ENCODE peak calls at places on chromosomes 16 and 17, in eight cellular contexts. O, V, R, G, J, Y, C and Q are unnamed samples.

GRCh38 chr17:7445011-7445927 is at the start of gene CHRNB1:
- DNase-seq in O (no peak), V (no peak), R (peak), G (peak), J (peak), Y (peak), C (peak), Q (peak)

GRCh38 chr17:43530303-43531081 is 15.6 kb downstream of the ETV4 start:
- DNase-seq in O (peak), V (no peak), R (peak), G (no peak), J (peak), Y (peak), C (peak), Q (no peak)

GRCh38 chr16:27436921-27437650 is 35.1 kb downstream of the IL21R start:
- DNase-seq in O (no peak), V (no peak), R (no peak), G (no peak), J (peak), Y (no peak), C (no peak), Q (no peak)

GRCh38 chr16:48014349-48015135 is 141.3 kb downstream of the ABCC12 start:
- DNase-seq in O (peak), V (no peak), R (no peak), G (peak), J (no peak), Y (peak), C (no peak), Q (no peak)

GRCh38 chr17:12853921-12854320 is 64.6 kb downstream of the ARHGAP44 start:
- DNase-seq in O (no peak), V (no peak), R (no peak), G (no peak), J (no peak), Y (no peak), C (no peak), Q (no peak)

GRCh38 chr16:4315185-4316102 is at the start of gene GLIS2:
- DNase-seq in O (no peak), V (no peak), R (no peak), G (peak), J (peak), Y (peak), C (peak), Q (peak)

GRCh38 chr17:50283714-50284432 is 9.6 kb downstream of the TMEM92 start:
- DNase-seq in O (no peak), V (no peak), R (no peak), G (no peak), J (no peak), Y (no peak), C (no peak), Q (no peak)

GRCh38 chr17:7717756-7718350 is 309 bp downstream of the DNAH2 start:
- DNase-seq in O (no peak), V (no peak), R (no peak), G (peak), J (no peak), Y (no peak), C (peak), Q (no peak)

GRCh38 chr16:28494141-28494851 is at the start of gene APOBR:
- DNase-seq in O (no peak), V (peak), R (peak), G (no peak), J (peak), Y (no peak), C (peak), Q (peak)

GRCh38 chr16:85722066-85722465 is 28.8 kb downstream of the C16orf74 start:
- DNase-seq in O (no peak), V (no peak), R (no peak), G (no peak), J (no peak), Y (no peak), C (no peak), Q (no peak)

GRCh38 chr17:27562777-27563455 is 68.1 kb upstream of the LGALS9 start:
- DNase-seq in O (peak), V (no peak), R (no peak), G (no peak), J (no peak), Y (no peak), C (no peak), Q (no peak)

GRCh38 chr16:56600398-56600999 is 7.9 kb upstream of the MT2A start:
- DNase-seq in O (peak), V (no peak), R (peak), G (no peak), J (no peak), Y (peak), C (peak), Q (peak)

GRCh38 chr16:10664720-10665126 is 30.0 kb downstream of the TEKT5 start:
- DNase-seq in O (no peak), V (no peak), R (no peak), G (no peak), J (no peak), Y (no peak), C (no peak), Q (no peak)

GRCh38 chr17:65463242-65463641 is 98.2 kb downstream of the AXIN2 start:
- DNase-seq in O (peak), V (no peak), R (no peak), G (no peak), J (peak), Y (no peak), C (peak), Q (no peak)

GRCh38 chr16:57690782-57691471 is 3.7 kb upstream of the DRC7 start:
- DNase-seq in O (no peak), V (no peak), R (no peak), G (no peak), J (no peak), Y (no peak), C (no peak), Q (no peak)

GRCh38 chr17:38852771-38853291 is 690 bp downstream of the RPL23 start:
- DNase-seq in O (no peak), V (no peak), R (no peak), G (no peak), J (no peak), Y (no peak), C (no peak), Q (no peak)

DNA sequence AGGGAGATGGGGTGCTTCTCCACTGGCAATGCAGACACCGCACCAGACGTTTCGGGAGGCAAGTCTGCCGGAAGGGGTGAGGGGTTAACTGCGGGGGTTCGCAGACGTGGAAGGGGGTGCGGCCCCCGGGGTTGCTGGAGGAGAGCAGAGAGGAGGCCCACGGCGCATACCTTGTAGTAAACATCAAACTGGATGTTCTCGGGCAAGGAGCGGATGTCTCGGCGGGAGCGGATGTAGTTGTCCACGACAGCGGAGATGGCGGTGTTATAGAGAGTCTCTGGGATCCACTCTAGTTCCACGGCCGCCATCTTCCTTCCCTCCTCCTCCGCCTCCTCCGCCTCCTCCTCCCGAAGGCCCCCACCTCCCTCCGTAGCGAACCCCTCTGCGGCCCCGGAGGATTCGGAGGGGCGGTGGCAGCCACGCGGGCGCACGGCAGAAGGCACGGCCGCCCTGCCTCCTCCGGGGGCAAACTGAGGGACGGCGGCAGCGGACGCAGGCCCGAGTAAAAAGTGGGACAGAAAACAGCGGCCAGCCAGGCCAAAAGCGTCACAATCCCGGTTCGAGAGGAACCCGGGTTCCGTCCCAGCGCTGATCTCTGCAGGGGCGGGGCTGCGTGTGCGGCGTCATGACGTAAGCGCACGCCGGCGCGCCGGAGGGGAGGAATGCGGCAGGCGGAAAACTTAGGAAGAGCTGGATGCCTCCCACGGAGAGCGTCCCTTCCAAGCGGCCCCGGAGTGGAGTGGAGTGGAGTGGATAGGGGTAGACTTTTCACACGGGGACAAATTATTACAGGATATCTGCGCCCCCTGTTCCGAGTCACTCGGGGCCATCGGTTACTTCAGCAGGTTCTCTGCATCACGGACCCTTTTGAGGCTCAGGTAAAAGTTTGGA is at the start of gene APPBP2:
- DNase-seq in O (peak), V (peak), R (peak), G (peak), J (peak), Y (peak), C (peak), Q (peak)
- H3K27ac ChIP-seq in O (peak), V (peak), R (peak), G (peak), J (peak), Y (peak), C (peak), Q (peak)

DNA sequence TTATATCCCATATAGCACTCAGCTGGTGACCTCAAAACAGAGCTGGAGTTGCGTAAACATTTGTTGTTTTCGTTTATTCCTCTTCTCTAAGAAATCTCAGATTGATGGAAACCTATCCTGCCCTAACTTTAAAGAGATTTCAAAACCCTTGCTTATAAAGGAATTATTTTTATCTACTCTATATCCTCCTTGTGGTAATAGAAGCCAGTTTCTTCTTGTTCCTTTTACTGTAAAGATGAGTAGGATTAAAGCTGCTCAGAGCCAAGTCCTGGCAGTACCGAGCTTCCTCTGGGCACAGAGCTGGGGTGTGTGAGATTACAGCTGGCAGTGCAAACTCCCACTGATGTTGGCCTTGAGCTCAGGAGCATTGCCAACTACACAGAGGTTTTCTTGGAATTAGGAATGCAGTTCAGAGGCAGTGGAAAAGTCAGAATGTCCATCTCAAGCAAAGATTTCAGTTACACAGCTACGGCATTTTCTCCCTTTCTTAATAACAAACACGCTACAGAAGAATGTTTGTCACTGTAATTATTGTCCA is 1.4 kb downstream of the KCTD2 start:
- DNase-seq in O (no peak), V (no peak), R (no peak), G (no peak), J (no peak), Y (no peak), C (peak), Q (no peak)
- H3K27ac ChIP-seq in O (no peak), V (no peak), R (peak), G (peak), J (peak), Y (peak), C (peak), Q (peak)

GRCh38 chr17:78839762-78840529 is 668 bp downstream of the USP36 start:
- DNase-seq in O (peak), V (peak), R (no peak), G (no peak), J (peak), Y (peak), C (peak), Q (no peak)

GRCh38 chr17:78840530-78840779 is 159 bp downstream of the USP36 start:
- DNase-seq in O (no peak), V (no peak), R (no peak), G (no peak), J (no peak), Y (no peak), C (no peak), Q (no peak)

GRCh38 chr17:78839173-78839761 is 1.3 kb downstream of the USP36 start:
- DNase-seq in O (peak), V (no peak), R (no peak), G (no peak), J (no peak), Y (no peak), C (no peak), Q (no peak)

GRCh38 chr17:78836420-78837021 is 4.1 kb downstream of the USP36 start:
- DNase-seq in O (no peak), V (no peak), R (no peak), G (no peak), J (no peak), Y (no peak), C (no peak), Q (no peak)

GRCh38 chr17:78838574-78839005 is 2.0 kb downstream of the USP36 start:
- DNase-seq in O (no peak), V (no peak), R (no peak), G (no peak), J (no peak), Y (no peak), C (peak), Q (no peak)
- H3K27ac ChIP-seq in O (peak), V (no peak), R (no peak), G (no peak), J (no peak), Y (no peak), C (peak), Q (no peak)

GRCh38 chr16:30888856-30889499 is 4.9 kb downstream of the BCL7C start:
- DNase-seq in O (no peak), V (no peak), R (no peak), G (no peak), J (no peak), Y (no peak), C (no peak), Q (no peak)

GRCh38 chr16:30885196-30885595 is 8.7 kb downstream of the BCL7C start:
- DNase-seq in O (no peak), V (no peak), R (no peak), G (no peak), J (no peak), Y (no peak), C (no peak), Q (no peak)

GRCh38 chr16:30887927-30888326 is 6.0 kb downstream of the BCL7C start:
- DNase-seq in O (no peak), V (no peak), R (no peak), G (no peak), J (no peak), Y (no peak), C (no peak), Q (no peak)

GRCh38 chr16:30884760-30885159 is 9.1 kb downstream of the BCL7C start:
- DNase-seq in O (no peak), V (no peak), R (no peak), G (no peak), J (no peak), Y (no peak), C (no peak), Q (no peak)

DNA sequence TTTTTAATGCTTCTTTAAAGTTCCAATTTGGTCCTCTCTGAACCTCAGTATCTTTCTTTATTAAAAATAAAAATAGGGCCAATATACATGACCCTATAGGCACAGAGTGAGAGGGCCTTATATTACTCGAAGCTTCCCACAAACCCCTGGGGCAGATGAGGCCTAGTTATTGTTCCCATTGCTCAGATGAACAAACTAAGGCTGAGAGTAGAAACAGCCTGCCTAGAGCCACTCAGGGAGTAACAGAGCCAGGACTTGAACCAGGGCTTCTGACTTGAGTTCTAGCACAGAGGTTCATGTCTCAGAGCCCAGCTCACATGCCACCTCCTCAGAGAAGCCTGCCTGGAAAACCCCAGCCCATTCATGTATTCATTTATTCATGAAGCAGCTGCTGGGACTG is 7.7 kb downstream of the BCL7C start:
- DNase-seq in O (no peak), V (no peak), R (no peak), G (no peak), J (no peak), Y (no peak), C (no peak), Q (no peak)
- H3K27ac ChIP-seq in O (no peak), V (no peak), R (no peak), G (no peak), J (no peak), Y (no peak), C (no peak), Q (no peak)

GRCh38 chr16:2289282-2289681 is 21.4 kb upstream of the RNPS1 start:
- DNase-seq in O (no peak), V (no peak), R (no peak), G (no peak), J (peak), Y (no peak), C (no peak), Q (no peak)
- H3K27ac ChIP-seq in O (no peak), V (no peak), R (no peak), G (no peak), J (no peak), Y (no peak), C (no peak), Q (no peak)

GRCh38 chr17:64326030-64326419 is 63.0 kb upstream of the TEX2 start:
- DNase-seq in O (no peak), V (no peak), R (no peak), G (no peak), J (no peak), Y (no peak), C (no peak), Q (no peak)

GRCh38 chr17:64319531-64319930 is 56.5 kb upstream of the TEX2 start:
- DNase-seq in O (no peak), V (no peak), R (no peak), G (no peak), J (no peak), Y (no peak), C (no peak), Q (no peak)

GRCh38 chr17:64318068-64318467 is 55.0 kb upstream of the TEX2 start:
- DNase-seq in O (no peak), V (no peak), R (no peak), G (no peak), J (no peak), Y (no peak), C (no peak), Q (no peak)

GRCh38 chr17:64323774-64324173 is 60.7 kb upstream of the TEX2 start:
- DNase-seq in O (no peak), V (no peak), R (no peak), G (no peak), J (no peak), Y (no peak), C (no peak), Q (no peak)

GRCh38 chr17:64320613-64321553 is 57.8 kb upstream of the TEX2 start:
- DNase-seq in O (peak), V (no peak), R (peak), G (peak), J (peak), Y (peak), C (peak), Q (no peak)
- H3K27ac ChIP-seq in O (no peak), V (no peak), R (no peak), G (no peak), J (peak), Y (no peak), C (no peak), Q (no peak)

GRCh38 chr17:9290226-9290613 is 268.9 kb downstream of the NTN1 start:
- DNase-seq in O (no peak), V (no peak), R (no peak), G (no peak), J (no peak), Y (no peak), C (no peak), Q (no peak)

GRCh38 chr17:9287301-9287700 is 266.0 kb downstream of the NTN1 start:
- DNase-seq in O (no peak), V (no peak), R (no peak), G (no peak), J (no peak), Y (no peak), C (no peak), Q (no peak)

GRCh38 chr17:9294661-9295210 is 273.4 kb downstream of the NTN1 start:
- DNase-seq in O (no peak), V (no peak), R (no peak), G (no peak), J (no peak), Y (no peak), C (no peak), Q (no peak)

GRCh38 chr17:9292563-9292941 is 271.2 kb downstream of the NTN1 start:
- DNase-seq in O (no peak), V (no peak), R (no peak), G (no peak), J (no peak), Y (no peak), C (no peak), Q (no peak)

GRCh38 chr17:9291912-9292562 is 270.7 kb downstream of the NTN1 start:
- DNase-seq in O (peak), V (peak), R (peak), G (no peak), J (no peak), Y (peak), C (peak), Q (no peak)
- H3K27ac ChIP-seq in O (no peak), V (no peak), R (peak), G (no peak), J (no peak), Y (no peak), C (no peak), Q (no peak)